ENCODE peak calls at places on chromosome 3, in five cellular contexts. One of them, this sample, is unnamed.

GRCh38 chr3:184611606-184612304 is 50.2 kb downstream of the EPHB3 start:
- DNase-seq in GM12878: no peak
- DNase-seq in HepG2: no peak
- DNase-seq in H1: no peak
- DNase-seq in K562: no peak
- DNase-seq in this sample: no peak

GRCh38 chr3:101163554-101163953 is 156.8 kb downstream of the IMPG2 start:
- DNase-seq in H1: no peak
- DNase-seq in GM12878: no peak
- DNase-seq in K562: no peak
- DNase-seq in HepG2: no peak
- DNase-seq in this sample: no peak

GRCh38 chr3:195752066-195752465 is 31.3 kb downstream of the MUC20 start:
- DNase-seq in GM12878: no peak
- DNase-seq in K562: no peak
- DNase-seq in H1: no peak
- DNase-seq in HepG2: no peak
- DNase-seq in this sample: no peak

GRCh38 chr3:32872487-32873382 is 54.9 kb downstream of the TRIM71 start:
- DNase-seq in K562: no peak
- DNase-seq in HepG2: no peak
- DNase-seq in GM12878: no peak
- DNase-seq in H1: no peak
- DNase-seq in this sample: no peak

GRCh38 chr3:4736284-4736861 is 242.9 kb upstream of the BHLHE40 start:
- DNase-seq in HepG2: no peak
- DNase-seq in K562: no peak
- DNase-seq in GM12878: no peak
- DNase-seq in H1: no peak
- DNase-seq in this sample: no peak

GRCh38 chr3:187880438-187880837 is 135.2 kb upstream of the BCL6 start:
- DNase-seq in HepG2: no peak
- DNase-seq in GM12878: no peak
- DNase-seq in H1: no peak
- DNase-seq in K562: no peak
- DNase-seq in this sample: no peak

GRCh38 chr3:150097588-150097890 is 126.8 kb upstream of the PFN2 start:
- DNase-seq in HepG2: no peak
- DNase-seq in GM12878: peak
- DNase-seq in H1: no peak
- DNase-seq in K562: no peak
- DNase-seq in this sample: no peak

GRCh38 chr3:158491968-158492367 is 79.0 kb upstream of the MLF1 start:
- DNase-seq in GM12878: no peak
- DNase-seq in HepG2: no peak
- DNase-seq in H1: no peak
- DNase-seq in K562: no peak
- DNase-seq in this sample: no peak

GRCh38 chr3:50246517-50246954 is 10.5 kb downstream of the GNAI2 start:
- DNase-seq in GM12878: no peak
- DNase-seq in HepG2: no peak
- DNase-seq in H1: no peak
- DNase-seq in K562: peak
- DNase-seq in this sample: no peak

GRCh38 chr3:127157181-127157828 is 35.6 kb upstream of the PRR23E start:
- DNase-seq in GM12878: no peak
- DNase-seq in K562: no peak
- DNase-seq in HepG2: no peak
- DNase-seq in H1: no peak
- DNase-seq in this sample: no peak

GRCh38 chr3:179046497-179047353 is 24.9 kb downstream of the ZMAT3 start:
- DNase-seq in GM12878: peak
- DNase-seq in HepG2: no peak
- DNase-seq in K562: no peak
- DNase-seq in H1: no peak
- DNase-seq in this sample: no peak

GRCh38 chr3:98577178-98577895 is 16.1 kb downstream of the CPOX start:
- DNase-seq in GM12878: no peak
- DNase-seq in H1: no peak
- DNase-seq in HepG2: no peak
- DNase-seq in K562: no peak
- DNase-seq in this sample: no peak

GRCh38 chr3:62950227-62950626 is 75.0 kb upstream of the CADPS start:
- DNase-seq in H1: no peak
- DNase-seq in HepG2: no peak
- DNase-seq in GM12878: no peak
- DNase-seq in K562: no peak
- DNase-seq in this sample: no peak

GRCh38 chr3:175956964-175957363 is 1097.8 kb downstream of the NAALADL2 start:
- DNase-seq in HepG2: no peak
- DNase-seq in K562: no peak
- DNase-seq in GM12878: no peak
- DNase-seq in H1: no peak
- DNase-seq in this sample: no peak

GRCh38 chr3:48180530-48181253 is 7.5 kb downstream of the CDC25A start:
- DNase-seq in HepG2: no peak
- DNase-seq in GM12878: no peak
- DNase-seq in H1: no peak
- DNase-seq in K562: no peak
- DNase-seq in this sample: no peak

GRCh38 chr3:10665611-10666010 is 150.4 kb upstream of the SLC6A11 start:
- DNase-seq in GM12878: no peak
- DNase-seq in HepG2: no peak
- DNase-seq in K562: no peak
- DNase-seq in H1: no peak
- DNase-seq in this sample: no peak

GRCh38 chr3:123521179-123521969 is 63.5 kb downstream of the HACD2 start:
- DNase-seq in GM12878: no peak
- DNase-seq in HepG2: no peak
- DNase-seq in K562: no peak
- DNase-seq in H1: no peak
- DNase-seq in this sample: no peak

GRCh38 chr3:185759523-185759922 is 65.3 kb downstream of the IGF2BP2 start:
- DNase-seq in H1: no peak
- DNase-seq in K562: peak
- DNase-seq in GM12878: no peak
- DNase-seq in HepG2: no peak
- DNase-seq in this sample: no peak

GRCh38 chr3:55486101-55486856 is 827 bp downstream of the WNT5A start:
- DNase-seq in HepG2: no peak
- DNase-seq in H1: no peak
- DNase-seq in K562: no peak
- DNase-seq in GM12878: no peak
- DNase-seq in this sample: peak

GRCh38 chr3:24156466-24156865 is 211.4 kb downstream of the NR1D2 start:
- DNase-seq in HepG2: no peak
- DNase-seq in K562: peak
- DNase-seq in H1: no peak
- DNase-seq in GM12878: no peak
- DNase-seq in this sample: no peak

GRCh38 chr3:105564546-105565288 is 198.0 kb downstream of the ALCAM start:
- DNase-seq in H1: no peak
- DNase-seq in GM12878: no peak
- DNase-seq in HepG2: no peak
- DNase-seq in K562: no peak
- DNase-seq in this sample: no peak

GRCh38 chr3:150787741-150788370 is 24.9 kb upstream of the SIAH2 start:
- DNase-seq in HepG2: peak
- DNase-seq in H1: no peak
- DNase-seq in K562: peak
- DNase-seq in GM12878: no peak
- DNase-seq in this sample: peak

GRCh38 chr3:196942915-196943277 is 568 bp upstream of the NCBP2 start:
- DNase-seq in GM12878: no peak
- DNase-seq in K562: peak
- DNase-seq in HepG2: no peak
- DNase-seq in H1: no peak
- DNase-seq in this sample: no peak

GRCh38 chr3:118466795-118467330 is 567.8 kb downstream of the IGSF11 start:
- DNase-seq in GM12878: no peak
- DNase-seq in K562: no peak
- DNase-seq in H1: no peak
- DNase-seq in HepG2: no peak
- DNase-seq in this sample: no peak

GRCh38 chr3:184761976-184762375 is 50.0 kb upstream of the VPS8 start:
- DNase-seq in HepG2: no peak
- DNase-seq in K562: no peak
- DNase-seq in H1: no peak
- DNase-seq in GM12878: no peak
- DNase-seq in this sample: no peak

GRCh38 chr3:38853021-38853420 is 37.0 kb upstream of the SCN10A start:
- DNase-seq in H1: no peak
- DNase-seq in HepG2: no peak
- DNase-seq in GM12878: no peak
- DNase-seq in K562: no peak
- DNase-seq in this sample: no peak

GRCh38 chr3:172125963-172126403 is 86.6 kb downstream of the FNDC3B start:
- DNase-seq in HepG2: no peak
- DNase-seq in K562: no peak
- DNase-seq in GM12878: no peak
- DNase-seq in H1: no peak
- DNase-seq in this sample: no peak

DNA sequence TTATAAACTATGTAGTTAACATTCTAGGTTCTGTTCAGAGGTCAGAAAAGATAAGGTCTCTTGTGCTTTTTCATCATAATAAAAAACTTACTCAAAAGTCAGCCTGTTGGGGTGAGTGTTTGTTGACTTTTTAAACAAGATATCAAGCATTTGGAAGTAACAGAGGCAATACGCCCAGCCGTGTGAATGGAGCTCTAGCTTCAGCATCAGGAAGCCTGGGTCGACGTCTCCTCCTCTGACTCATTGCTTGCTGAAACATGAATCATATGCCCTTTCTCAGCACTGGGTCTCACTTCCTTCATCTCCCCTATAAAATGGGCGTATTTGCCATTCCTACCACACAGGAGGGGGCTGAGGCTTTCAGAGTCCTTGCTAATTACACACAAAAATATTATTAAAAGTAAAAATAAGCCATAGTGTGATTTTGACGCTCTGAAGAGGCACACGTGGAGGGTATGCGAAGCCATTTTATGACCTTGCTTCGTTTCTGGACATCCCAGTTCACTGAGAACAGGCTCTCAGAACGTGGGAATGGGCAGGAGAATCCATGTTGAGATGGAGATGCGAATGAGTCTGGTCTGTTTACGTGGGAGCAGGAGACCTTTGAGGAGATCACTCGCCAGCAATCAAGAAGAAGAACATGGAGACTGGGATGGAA is 220.8 kb upstream of the TPRG1 start:
- DNase-seq in GM12878: no peak
- DNase-seq in HepG2: peak
- DNase-seq in K562: peak
- DNase-seq in H1: no peak
- DNase-seq in this sample: no peak
- TF ChIP-seq ATF2 in GM12878: no peak
- TF ChIP-seq ATF2 in HepG2: no peak
- TF ChIP-seq ATF2 in K562: no peak
- TF ChIP-seq ATF2 in H1: no peak
- TF ChIP-seq ATF2 in this sample: no peak

DNA sequence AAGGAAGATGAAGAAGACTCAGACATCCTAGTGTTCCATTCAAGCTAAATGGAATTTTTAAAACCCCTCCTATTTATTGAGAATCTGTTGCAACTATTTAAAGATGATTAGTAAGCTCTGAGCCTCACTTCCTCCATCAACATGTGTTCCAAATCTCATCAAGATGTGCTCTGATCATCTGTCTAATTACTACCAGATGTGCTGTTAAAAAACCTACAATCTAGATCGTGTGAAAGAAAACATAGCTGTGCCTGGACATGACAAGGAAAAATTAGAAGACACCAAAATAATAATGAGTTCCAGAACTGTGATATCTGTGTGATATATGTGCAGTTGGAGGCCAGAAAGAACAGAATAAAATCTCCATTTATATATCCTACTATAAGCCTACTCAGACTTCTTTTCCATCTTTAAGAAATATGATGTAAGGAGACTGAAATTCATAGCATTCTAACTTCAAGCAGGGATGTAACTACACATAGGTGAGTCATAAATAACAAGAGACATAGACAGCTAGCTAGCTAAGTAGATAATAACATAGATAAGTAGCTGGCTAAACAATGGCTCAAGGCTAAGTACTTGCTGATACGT is 7.7 kb downstream of the XPC start:
- DNase-seq in GM12878: no peak
- DNase-seq in HepG2: no peak
- DNase-seq in H1: no peak
- DNase-seq in K562: no peak
- DNase-seq in this sample: no peak
- TF ChIP-seq ATF2 in GM12878: no peak
- TF ChIP-seq ATF2 in HepG2: no peak
- TF ChIP-seq ATF2 in H1: no peak
- TF ChIP-seq ATF2 in K562: no peak
- TF ChIP-seq ATF2 in this sample: no peak

GRCh38 chr3:385151-385550 is 188.6 kb downstream of the CHL1 start:
- DNase-seq in H1: no peak
- DNase-seq in GM12878: no peak
- DNase-seq in K562: no peak
- DNase-seq in HepG2: no peak
- DNase-seq in this sample: no peak
- TF ChIP-seq ATF2 in H1: no peak
- TF ChIP-seq ATF2 in GM12878: no peak
- TF ChIP-seq ATF2 in K562: no peak
- TF ChIP-seq ATF2 in HepG2: no peak
- TF ChIP-seq ATF2 in this sample: no peak

GRCh38 chr3:111976254-111976653 is 2.6 kb upstream of the ABHD10 start:
- DNase-seq in HepG2: no peak
- DNase-seq in K562: no peak
- DNase-seq in H1: no peak
- DNase-seq in GM12878: no peak
- DNase-seq in this sample: no peak
- TF ChIP-seq ATF2 in HepG2: no peak
- TF ChIP-seq ATF2 in K562: no peak
- TF ChIP-seq ATF2 in H1: no peak
- TF ChIP-seq ATF2 in GM12878: no peak
- TF ChIP-seq ATF2 in this sample: no peak